ENCODE peak calls at places on chromosomes 16 and 17, in five cellular contexts. L, Q, F, R and C are unnamed samples.

GRCh38 chr16:12390644-12391043 is 413.0 kb downstream of the CPPED1 start:
- DNase-seq in L (no peak), Q (no peak), F (no peak), R (no peak), C (no peak)

GRCh38 chr16:26987631-26988030 is 79.1 kb upstream of the C16orf82 start:
- DNase-seq in L (no peak), Q (no peak), F (no peak), R (no peak), C (no peak)

GRCh38 chr16:55822280-55822810 is 10.6 kb downstream of the CES1 start:
- DNase-seq in L (no peak), Q (no peak), F (no peak), R (no peak), C (no peak)

GRCh38 chr16:73385701-73386100 is 337.8 kb upstream of the ZFHX3 start:
- DNase-seq in L (no peak), Q (no peak), F (no peak), R (no peak), C (no peak)

GRCh38 chr16:86245351-86245750 is 265.0 kb upstream of the FOXF1 start:
- DNase-seq in L (no peak), Q (no peak), F (no peak), R (no peak), C (no peak)

GRCh38 chr17:28745052-28745776 is 1.4 kb downstream of the TRAF4 start:
- DNase-seq in L (peak; percentile 90), Q (no peak), F (peak; percentile 51), R (peak; percentile 65), C (no peak)

GRCh38 chr17:21500064-21500463 is 123.9 kb downstream of the KCNJ12 start:
- DNase-seq in L (no peak), Q (no peak), F (no peak), R (no peak), C (no peak)

GRCh38 chr17:77593081-77593480 is 365.4 kb upstream of the TNRC6C start:
- DNase-seq in L (no peak), Q (no peak), F (no peak), R (no peak), C (no peak)

GRCh38 chr16:49838639-49839461 is 17.1 kb downstream of the ZNF423 start:
- DNase-seq in L (no peak), Q (no peak), F (no peak), R (no peak), C (no peak)

GRCh38 chr17:68910256-68910705 is 44.9 kb downstream of the ABCA8 start:
- DNase-seq in L (no peak), Q (no peak), F (no peak), R (no peak), C (no peak)

GRCh38 chr16:49580751-49581303 is 207.2 kb downstream of the C16orf78 start:
- DNase-seq in L (no peak), Q (no peak), F (no peak), R (no peak), C (no peak)

GRCh38 chr16:72722552-72722951 is 325.4 kb downstream of the ZFHX3 start:
- DNase-seq in L (no peak), Q (no peak), F (peak; percentile 7), R (peak; percentile 78), C (no peak)

GRCh38 chr17:71709271-71709670 is 411.5 kb upstream of the SOX9 start:
- DNase-seq in L (no peak), Q (no peak), F (no peak), R (no peak), C (no peak)

GRCh38 chr16:49876716-49877129 is 20.8 kb upstream of the ZNF423 start:
- DNase-seq in L (no peak), Q (no peak), F (peak; percentile 92), R (peak; percentile 99), C (no peak)

GRCh38 chr17:17064322-17064721 is 22.1 kb downstream of the MPRIP start:
- DNase-seq in L (no peak), Q (no peak), F (no peak), R (no peak), C (no peak)

GRCh38 chr17:82424001-82424862 is 5.8 kb upstream of the OGFOD3 start:
- DNase-seq in L (peak; percentile 72), Q (no peak), F (peak; percentile 60), R (peak; percentile 82), C (peak; percentile 36)

GRCh38 chr16:49369638-49370219 is 3.9 kb upstream of the C16orf78 start:
- DNase-seq in L (no peak), Q (no peak), F (no peak), R (no peak), C (no peak)

GRCh38 chr17:78174870-78175642 is 6.7 kb downstream of the SYNGR2 start:
- DNase-seq in L (no peak), Q (no peak), F (no peak), R (peak; percentile 68), C (no peak)

GRCh38 chr17:46115687-46116086 is 77.5 kb downstream of the KANSL1 start:
- DNase-seq in L (no peak), Q (no peak), F (no peak), R (no peak), C (no peak)

GRCh38 chr17:47810200-47810821 is 11.3 kb downstream of the OSBPL7 start:
- DNase-seq in L (peak; percentile 74), Q (no peak), F (peak; percentile 70), R (no peak), C (peak; percentile 93)

GRCh38 chr16:84286568-84287220 is 8.0 kb upstream of the WFDC1 start:
- DNase-seq in L (no peak), Q (no peak), F (no peak), R (no peak), C (no peak)

GRCh38 chr16:28304214-28304613 is 11.9 kb downstream of the SBK1 start:
- DNase-seq in L (peak; percentile 48), Q (no peak), F (peak; percentile 79), R (peak; percentile 75), C (no peak)

GRCh38 chr16:50761276-50761675 is 19.4 kb downstream of the CYLD start:
- DNase-seq in L (no peak), Q (no peak), F (no peak), R (no peak), C (no peak)

GRCh38 chr17:80942360-80943345 is 49.0 kb upstream of the CHMP6 start:
- DNase-seq in L (no peak), Q (no peak), F (no peak), R (no peak), C (no peak)

GRCh38 chr17:34797724-34798123 is 163.5 kb downstream of the CCT6B start:
- DNase-seq in L (peak; percentile 6), Q (no peak), F (peak; percentile 75), R (peak; percentile 87), C (no peak)

GRCh38 chr17:55241097-55241496 is 23.7 kb upstream of the HLF start:
- DNase-seq in L (no peak), Q (no peak), F (no peak), R (no peak), C (no peak)

GRCh38 chr17:55237268-55237667 is 27.5 kb upstream of the HLF start:
- DNase-seq in L (no peak), Q (no peak), F (no peak), R (no peak), C (no peak)

GRCh38 chr17:55238931-55239297 is 25.8 kb upstream of the HLF start:
- DNase-seq in L (peak; percentile 44), Q (no peak), F (peak; percentile 44), R (no peak), C (no peak)

GRCh38 chr17:55238197-55238930 is 26.4 kb upstream of the HLF start:
- DNase-seq in L (peak; percentile 94), Q (peak; percentile 59), F (peak; percentile 99), R (peak; percentile 98), C (peak; percentile 92)

DNA sequence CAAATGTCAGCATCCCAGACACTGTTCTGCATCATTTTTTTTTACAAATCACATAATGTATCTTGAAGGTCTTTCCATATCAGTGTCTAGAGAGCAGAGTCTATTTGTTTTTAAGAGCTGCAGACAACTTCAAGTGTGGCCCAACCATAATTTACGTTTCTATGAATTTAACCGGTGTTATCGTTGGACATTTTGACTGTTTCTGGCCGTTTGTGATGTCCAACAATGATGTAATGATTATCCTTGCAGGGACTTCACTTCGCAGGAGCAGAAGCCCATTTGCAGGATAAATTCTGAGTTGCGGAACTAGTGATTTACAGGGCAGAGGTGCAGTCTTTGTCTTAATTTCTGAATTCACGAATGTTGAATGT is 26.9 kb upstream of the HLF start:
- DNase-seq in L (no peak), Q (no peak), F (no peak), R (no peak), C (no peak)
- TF ChIP-seq ZNF274 in L (no peak), Q (no peak), F (no peak), R (no peak), C (no peak)

GRCh38 chr17:63914471-63914870 is 3.4 kb upstream of the CSHL1 start:
- DNase-seq in L (no peak), Q (no peak), F (no peak), R (no peak), C (no peak)

GRCh38 chr17:63918305-63918704 is 334 bp downstream of the GH1 start:
- DNase-seq in L (no peak), Q (no peak), F (no peak), R (peak; percentile 71), C (no peak)

GRCh38 chr17:63917646-63918045 is 993 bp downstream of the GH1 start:
- DNase-seq in L (no peak), Q (no peak), F (no peak), R (no peak), C (no peak)

GRCh38 chr17:63916566-63917185 is 2.0 kb downstream of the GH1 start:
- DNase-seq in L (no peak), Q (no peak), F (no peak), R (no peak), C (no peak)

DNA sequence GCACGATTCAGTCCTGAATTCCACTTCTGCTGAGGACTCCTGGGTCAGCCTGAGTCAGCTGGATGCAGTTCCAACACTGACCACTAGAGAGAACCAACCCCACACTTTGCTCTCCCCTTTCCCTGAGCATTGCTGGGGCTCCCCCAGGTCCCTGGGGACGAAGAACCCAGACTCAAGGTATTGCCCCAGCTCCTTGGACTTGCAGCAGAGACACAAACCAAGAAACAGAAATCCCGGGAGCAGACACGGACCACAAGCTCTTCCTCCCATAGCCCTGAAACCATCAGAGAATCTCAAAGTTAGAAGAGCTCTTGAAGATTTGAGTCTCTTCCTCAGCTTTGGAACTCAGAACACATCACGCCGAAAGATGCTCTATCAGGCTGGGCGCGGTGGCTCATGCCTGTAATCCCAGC is 678 bp upstream of the GH1 start:
- DNase-seq in L (peak; percentile 44), Q (peak; percentile 71), F (peak; percentile 78), R (peak; percentile 85), C (peak; percentile 59)
- H3K4me1 ChIP-seq in L (peaks cover 16% of the 10 kb centered on the region), Q (peaks cover 16% of the 10 kb centered on the region), F (no peaks in the 10 kb centered on the region), R (peaks cover 1% of the 10 kb centered on the region), C (no peaks in the 10 kb centered on the region)

GRCh38 chr16:15606521-15607220 is 36.3 kb downstream of the MARF1 start:
- DNase-seq in L (no peak), Q (no peak), F (no peak), R (no peak), C (no peak)

GRCh38 chr16:15605869-15606520 is 37.0 kb downstream of the MARF1 start:
- DNase-seq in L (no peak), Q (no peak), F (no peak), R (no peak), C (no peak)

GRCh38 chr16:15608398-15609285 is 34.3 kb downstream of the MARF1 start:
- DNase-seq in L (peak; percentile 90), Q (no peak), F (no peak), R (no peak), C (no peak)

GRCh38 chr16:15609286-15609649 is 33.7 kb downstream of the MARF1 start:
- DNase-seq in L (no peak), Q (no peak), F (no peak), R (no peak), C (no peak)

GRCh38 chr16:15607700-15608396 is 35.1 kb downstream of the MARF1 start:
- DNase-seq in L (peak; percentile 67), Q (no peak), F (no peak), R (no peak), C (no peak)
- H3K27ac ChIP-seq in L (peak overlapping the region; percentile 58), Q (no peak overlapping the region), F (no peak overlapping the region), R (peak overlapping the region; percentile 39), C (no peak overlapping the region)

GRCh38 chr17:75832164-75832651 is 12.0 kb downstream of the UNC13D start:
- DNase-seq in L (no peak), Q (no peak), F (no peak), R (peak; percentile 57), C (no peak)
- TF ChIP-seq ZNF274 in L (no peak), Q (no peak), F (no peak), R (no peak), C (no peak)